ENCODE peak calls at places on chromosomes 4 and X, in four cellular contexts. G, O, Y and U are unnamed samples.

GRCh38 chr4:142615324-142615665 is 230.8 kb downstream of the INPP4B start:
- DNase-seq in O (no peak), G (no peak), Y (no peak), U (no peak)

GRCh38 chr4:960140-960735 is 13.1 kb downstream of the DGKQ start:
- DNase-seq in O (no peak), Y (no peak), G (no peak), U (no peak)

GRCh38 chr4:15717647-15718416 is 15.0 kb downstream of the BST1 start:
- DNase-seq in O (no peak), Y (no peak), G (no peak), U (no peak)

GRCh38 chr4:109296545-109296944 is 5.9 kb downstream of the COL25A1 start:
- DNase-seq in Y (no peak), O (no peak), G (no peak), U (no peak)

GRCh38 chrX:32966956-32967355 is 244.4 kb downstream of the DMD start:
- DNase-seq in Y (no peak), G (no peak), O (no peak), U (no peak)

GRCh38 chr4:73675623-73676022 is 55.4 kb upstream of the RASSF6 start:
- DNase-seq in G (no peak), O (no peak), Y (no peak), U (no peak)

GRCh38 chr4:87270144-87270543 is 49.7 kb upstream of the KLHL8 start:
- DNase-seq in O (peak), Y (no peak), G (no peak), U (no peak)

GRCh38 chr4:173477016-173477415 is 53.0 kb downstream of the HAND2 start:
- DNase-seq in G (no peak), O (no peak), Y (no peak), U (no peak)

GRCh38 chr4:113952452-113953029 is 26.9 kb downstream of the ARSJ start:
- DNase-seq in O (no peak), G (no peak), Y (no peak), U (no peak)

GRCh38 chr4:173040200-173040599 is 128.4 kb upstream of the GALNT7 start:
- DNase-seq in O (no peak), Y (no peak), G (no peak), U (no peak)

GRCh38 chrX:68488657-68489056 is 10.2 kb upstream of the YIPF6 start:
- DNase-seq in G (no peak), Y (no peak), O (no peak), U (no peak)

GRCh38 chr4:182578402-182578801 is 335.2 kb downstream of the TENM3 start:
- DNase-seq in G (no peak), Y (no peak), O (peak), U (no peak)

GRCh38 chr4:112801341-112801740 is 164.4 kb downstream of the LARP7 start:
- DNase-seq in G (no peak), Y (no peak), O (no peak), U (no peak)

GRCh38 chr4:122702939-122703338 is 29.6 kb upstream of the BBS12 start:
- DNase-seq in G (no peak), O (no peak), Y (no peak), U (no peak)

GRCh38 chr4:188029114-188029513 is 33.5 kb downstream of the ZFP42 start:
- DNase-seq in O (no peak), G (no peak), Y (no peak), U (no peak)

GRCh38 chrX:68941385-68941952 is 112.6 kb downstream of the EFNB1 start:
- DNase-seq in Y (no peak), G (no peak), O (no peak), U (no peak)

GRCh38 chr4:121479801-121480200 is 99.0 kb upstream of the QRFPR start:
- DNase-seq in G (no peak), O (no peak), Y (no peak), U (no peak)

GRCh38 chr4:6764976-6765620 is 17.4 kb upstream of the KIAA0232 start:
- DNase-seq in O (no peak), G (no peak), Y (no peak), U (no peak)

GRCh38 chrX:40145001-40145631 is 47.4 kb upstream of the BCOR start:
- DNase-seq in O (peak), G (no peak), Y (no peak), U (no peak)

GRCh38 chr4:26583865-26584652 is at the start of gene TBC1D19:
- DNase-seq in Y (peak), G (peak), O (peak), U (peak)

GRCh38 chr4:1033840-1034551 is 22.6 kb downstream of the FGFRL1 start:
- DNase-seq in O (peak), Y (no peak), G (no peak), U (no peak)